ENCODE peak calls at places on chromosomes 16 and 17, in ten cellular contexts. Y is A172; O is ureter; F is amniotic stem cell; A is GF-D8; D is Jurkat, Clone E6-1; V is cardiac septum; E is NCI-H345; L is left colon; I is A549. H is an unnamed sample.

GRCh38 chr16:66619036-66619435 is 14.5 kb downstream of the CMTM3 start:
- DNase-seq in Y (no peak), O (no peak), F (no peak), A (no peak), D (no peak), V (no peak), E (no peak), L (no peak), I (no peak), H (no peak)

GRCh38 chr17:55344514-55344997 is 77.1 kb downstream of the MMD start:
- DNase-seq in Y (no peak), O (no peak), F (no peak), A (peak), D (no peak), V (no peak), E (no peak), L (no peak), I (no peak), H (no peak)

GRCh38 chr17:41382396-41382795 is 290 bp upstream of the KRT34 start:
- DNase-seq in Y (peak), O (no peak), F (peak), A (no peak), D (no peak), V (no peak), E (no peak), L (no peak), I (no peak), H (no peak)

GRCh38 chr16:57619606-57620315 is 8.7 kb upstream of the ADGRG1 start:
- DNase-seq in Y (no peak), O (peak), F (no peak), A (no peak), D (no peak), V (peak), E (peak), L (peak), I (no peak), H (no peak)

GRCh38 chr17:54903375-54903774 is 2.7 kb downstream of the TOM1L1 start:
- DNase-seq in Y (no peak), O (no peak), F (no peak), A (no peak), D (no peak), V (no peak), E (no peak), L (peak), I (peak), H (no peak)

GRCh38 chr17:6110592-6110991 is 40.4 kb downstream of the WSCD1 start:
- DNase-seq in Y (peak), O (no peak), F (no peak), A (no peak), D (no peak), V (no peak), E (no peak), L (peak), I (peak), H (no peak)

GRCh38 chr16:68664297-68664696 is 19.2 kb downstream of the CDH3 start:
- DNase-seq in Y (no peak), O (no peak), F (no peak), A (no peak), D (no peak), V (no peak), E (no peak), L (no peak), I (no peak), H (no peak)

GRCh38 chr16:71900336-71900735 is 5.0 kb downstream of the IST1 start:
- DNase-seq in Y (no peak), O (no peak), F (no peak), A (peak), D (no peak), V (no peak), E (no peak), L (no peak), I (no peak), H (no peak)

GRCh38 chr17:78762007-78762406 is 20.1 kb downstream of the CYTH1 start:
- DNase-seq in Y (no peak), O (no peak), F (no peak), A (no peak), D (no peak), V (no peak), E (no peak), L (no peak), I (no peak), H (no peak)

GRCh38 chr16:78490431-78490830 is 391.0 kb downstream of the WWOX start:
- DNase-seq in Y (no peak), O (no peak), F (no peak), A (no peak), D (no peak), V (no peak), E (no peak), L (no peak), I (no peak), H (no peak)

GRCh38 chr16:83400234-83400633 is 407.5 kb upstream of the HSBP1 start:
- DNase-seq in Y (no peak), O (no peak), F (no peak), A (no peak), D (no peak), V (no peak), E (no peak), L (no peak), I (no peak), H (no peak)

GRCh38 chr17:7997186-7997585 is 5.2 kb upstream of the GUCY2D start:
- DNase-seq in Y (peak), O (no peak), F (no peak), A (no peak), D (peak), V (no peak), E (no peak), L (peak), I (peak), H (no peak)

GRCh38 chr17:604719-605118 is 109.9 kb downstream of the VPS53 start:
- DNase-seq in Y (no peak), O (no peak), F (no peak), A (no peak), D (no peak), V (no peak), E (no peak), L (no peak), I (no peak), H (no peak)